ENCODE peak calls at places on chromosomes 1 and 21, in six cellular contexts. One of them, this sample, is unnamed.

GRCh38 chr1:185373813-185374524 is 56.9 kb upstream of the IVNS1ABP start:
- DNase-seq in MM.1S: no peak
- DNase-seq in HCT116: no peak
- DNase-seq in neural progenitor cell: no peak
- DNase-seq in PC-3: peak
- DNase-seq in SK-N-SH: no peak
- DNase-seq in this sample: peak

GRCh38 chr1:210236840-210237409 is 4.3 kb downstream of the SERTAD4 start:
- DNase-seq in MM.1S: no peak
- DNase-seq in HCT116: no peak
- DNase-seq in neural progenitor cell: peak
- DNase-seq in PC-3: no peak
- DNase-seq in SK-N-SH: no peak
- DNase-seq in this sample: peak

GRCh38 chr1:179121159-179121938 is 39.5 kb downstream of the TOR3A start:
- DNase-seq in MM.1S: peak
- DNase-seq in HCT116: peak
- DNase-seq in neural progenitor cell: peak
- DNase-seq in PC-3: peak
- DNase-seq in SK-N-SH: peak
- DNase-seq in this sample: peak

GRCh38 chr1:44945992-44946391 is 40.4 kb downstream of the EIF2B3 start:
- DNase-seq in MM.1S: no peak
- DNase-seq in HCT116: no peak
- DNase-seq in neural progenitor cell: no peak
- DNase-seq in PC-3: no peak
- DNase-seq in SK-N-SH: peak
- DNase-seq in this sample: no peak

GRCh38 chr1:100622037-100622436 is 84.1 kb downstream of the GPR88 start:
- DNase-seq in MM.1S: no peak
- DNase-seq in HCT116: peak
- DNase-seq in neural progenitor cell: peak
- DNase-seq in PC-3: peak
- DNase-seq in SK-N-SH: no peak
- DNase-seq in this sample: peak

GRCh38 chr1:36664564-36665287 is 182.0 kb upstream of the CSF3R start:
- DNase-seq in MM.1S: no peak
- DNase-seq in HCT116: no peak
- DNase-seq in neural progenitor cell: no peak
- DNase-seq in PC-3: no peak
- DNase-seq in SK-N-SH: no peak
- DNase-seq in this sample: no peak

GRCh38 chr1:245440933-245441332 is 286.1 kb downstream of the KIF26B start:
- DNase-seq in MM.1S: no peak
- DNase-seq in HCT116: no peak
- DNase-seq in neural progenitor cell: no peak
- DNase-seq in PC-3: no peak
- DNase-seq in SK-N-SH: no peak
- DNase-seq in this sample: no peak

GRCh38 chr21:42845296-42845965 is 33.9 kb downstream of the WDR4 start:
- DNase-seq in MM.1S: no peak
- DNase-seq in HCT116: no peak
- DNase-seq in neural progenitor cell: no peak
- DNase-seq in PC-3: no peak
- DNase-seq in SK-N-SH: peak
- DNase-seq in this sample: no peak

GRCh38 chr1:191343816-191344215 is 814.4 kb upstream of the RGS18 start:
- DNase-seq in MM.1S: no peak
- DNase-seq in HCT116: no peak
- DNase-seq in neural progenitor cell: no peak
- DNase-seq in PC-3: peak
- DNase-seq in SK-N-SH: no peak
- DNase-seq in this sample: no peak

GRCh38 chr1:198492872-198493271 is 47.6 kb downstream of the ATP6V1G3 start:
- DNase-seq in MM.1S: no peak
- DNase-seq in HCT116: no peak
- DNase-seq in neural progenitor cell: no peak
- DNase-seq in PC-3: peak
- DNase-seq in SK-N-SH: no peak
- DNase-seq in this sample: peak

DNA sequence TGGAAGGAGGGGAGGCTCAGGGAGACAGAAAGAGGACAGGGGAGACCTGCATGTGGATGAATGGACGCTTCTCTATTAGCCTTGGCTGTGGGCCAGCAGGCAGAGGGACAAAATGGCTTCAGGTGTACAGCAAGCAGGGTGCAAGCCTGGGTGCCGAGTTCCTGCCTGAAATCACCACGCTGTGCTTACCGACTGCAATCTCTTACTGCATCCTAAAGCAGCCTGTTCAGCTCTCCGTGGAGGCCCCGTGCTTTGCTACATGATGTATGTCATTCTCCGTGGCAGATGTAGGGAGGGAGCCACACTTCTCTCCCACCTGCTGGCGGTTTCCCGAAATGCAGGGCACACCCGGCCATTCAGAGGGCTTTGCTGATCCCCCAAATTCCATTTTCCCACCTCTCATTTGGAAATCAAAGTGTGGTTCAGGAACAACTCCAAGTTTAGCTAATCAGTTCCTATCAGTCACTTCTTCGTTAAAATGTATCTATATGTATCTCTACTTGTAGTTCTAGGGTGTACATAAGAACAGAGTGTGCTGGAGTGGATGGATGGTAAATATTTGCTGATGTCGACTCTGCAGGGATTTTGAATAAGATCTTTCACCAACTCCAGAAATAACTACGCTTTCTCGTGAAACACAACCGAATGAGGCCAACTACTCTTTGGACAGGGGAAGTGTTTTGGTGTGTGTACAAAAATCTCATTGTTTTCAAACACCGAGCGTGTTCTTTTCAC is 122.3 kb upstream of the BACE2 start:
- DNase-seq in MM.1S: no peak
- DNase-seq in HCT116: no peak
- DNase-seq in neural progenitor cell: peak
- DNase-seq in PC-3: peak
- DNase-seq in SK-N-SH: peak
- DNase-seq in this sample: no peak
- TF ChIP-seq EZH2phosphoT487 in MM.1S: no peak
- TF ChIP-seq EZH2phosphoT487 in HCT116: no peak
- TF ChIP-seq EZH2phosphoT487 in neural progenitor cell: no peak
- TF ChIP-seq EZH2phosphoT487 in PC-3: no peak
- TF ChIP-seq EZH2phosphoT487 in SK-N-SH: no peak
- TF ChIP-seq EZH2phosphoT487 in this sample: no peak

GRCh38 chr21:45974073-45975016 is 7.2 kb upstream of the COL6A1 start:
- DNase-seq in MM.1S: no peak
- DNase-seq in HCT116: peak
- DNase-seq in neural progenitor cell: peak
- DNase-seq in PC-3: peak
- DNase-seq in SK-N-SH: peak
- DNase-seq in this sample: peak
- H3K9ac ChIP-seq in MM.1S: peak
- H3K9ac ChIP-seq in HCT116: peak
- H3K9ac ChIP-seq in neural progenitor cell: no peak
- H3K9ac ChIP-seq in PC-3: peak
- H3K9ac ChIP-seq in SK-N-SH: peak
- H3K9ac ChIP-seq in this sample: peak

GRCh38 chr1:55380313-55380970 is 165.3 kb upstream of the USP24 start:
- DNase-seq in MM.1S: no peak
- DNase-seq in HCT116: no peak
- DNase-seq in neural progenitor cell: no peak
- DNase-seq in PC-3: no peak
- DNase-seq in SK-N-SH: no peak
- DNase-seq in this sample: no peak

GRCh38 chr1:55376894-55377293 is 161.7 kb upstream of the USP24 start:
- DNase-seq in MM.1S: no peak
- DNase-seq in HCT116: no peak
- DNase-seq in neural progenitor cell: no peak
- DNase-seq in PC-3: peak
- DNase-seq in SK-N-SH: no peak
- DNase-seq in this sample: no peak

GRCh38 chr1:55375617-55376258 is 160.6 kb upstream of the USP24 start:
- DNase-seq in MM.1S: peak
- DNase-seq in HCT116: peak
- DNase-seq in neural progenitor cell: peak
- DNase-seq in PC-3: peak
- DNase-seq in SK-N-SH: peak
- DNase-seq in this sample: peak

GRCh38 chr1:55381491-55381890 is 166.3 kb upstream of the USP24 start:
- DNase-seq in MM.1S: no peak
- DNase-seq in HCT116: no peak
- DNase-seq in neural progenitor cell: no peak
- DNase-seq in PC-3: no peak
- DNase-seq in SK-N-SH: no peak
- DNase-seq in this sample: no peak

GRCh38 chr1:55378582-55378981 is 163.4 kb upstream of the USP24 start:
- DNase-seq in MM.1S: peak
- DNase-seq in HCT116: peak
- DNase-seq in neural progenitor cell: peak
- DNase-seq in PC-3: peak
- DNase-seq in SK-N-SH: no peak
- DNase-seq in this sample: peak
- TF ChIP-seq EZH2phosphoT487 in MM.1S: no peak
- TF ChIP-seq EZH2phosphoT487 in HCT116: no peak
- TF ChIP-seq EZH2phosphoT487 in neural progenitor cell: no peak
- TF ChIP-seq EZH2phosphoT487 in PC-3: no peak
- TF ChIP-seq EZH2phosphoT487 in SK-N-SH: no peak
- TF ChIP-seq EZH2phosphoT487 in this sample: no peak

GRCh38 chr1:204361781-204362180 is 2.1 kb upstream of the PLEKHA6 start:
- DNase-seq in MM.1S: no peak
- DNase-seq in HCT116: no peak
- DNase-seq in neural progenitor cell: no peak
- DNase-seq in PC-3: no peak
- DNase-seq in SK-N-SH: no peak
- DNase-seq in this sample: no peak
- H3K9ac ChIP-seq in MM.1S: no peak
- H3K9ac ChIP-seq in HCT116: no peak
- H3K9ac ChIP-seq in neural progenitor cell: no peak
- H3K9ac ChIP-seq in PC-3: no peak
- H3K9ac ChIP-seq in SK-N-SH: no peak
- H3K9ac ChIP-seq in this sample: no peak

GRCh38 chr1:26999440-26999987 is 6.0 kb downstream of the TRNP1 start:
- DNase-seq in MM.1S: no peak
- DNase-seq in HCT116: peak
- DNase-seq in neural progenitor cell: peak
- DNase-seq in PC-3: peak
- DNase-seq in SK-N-SH: no peak
- DNase-seq in this sample: peak
- TF ChIP-seq EZH2phosphoT487 in MM.1S: no peak
- TF ChIP-seq EZH2phosphoT487 in HCT116: no peak
- TF ChIP-seq EZH2phosphoT487 in neural progenitor cell: no peak
- TF ChIP-seq EZH2phosphoT487 in PC-3: no peak
- TF ChIP-seq EZH2phosphoT487 in SK-N-SH: no peak
- TF ChIP-seq EZH2phosphoT487 in this sample: no peak

DNA sequence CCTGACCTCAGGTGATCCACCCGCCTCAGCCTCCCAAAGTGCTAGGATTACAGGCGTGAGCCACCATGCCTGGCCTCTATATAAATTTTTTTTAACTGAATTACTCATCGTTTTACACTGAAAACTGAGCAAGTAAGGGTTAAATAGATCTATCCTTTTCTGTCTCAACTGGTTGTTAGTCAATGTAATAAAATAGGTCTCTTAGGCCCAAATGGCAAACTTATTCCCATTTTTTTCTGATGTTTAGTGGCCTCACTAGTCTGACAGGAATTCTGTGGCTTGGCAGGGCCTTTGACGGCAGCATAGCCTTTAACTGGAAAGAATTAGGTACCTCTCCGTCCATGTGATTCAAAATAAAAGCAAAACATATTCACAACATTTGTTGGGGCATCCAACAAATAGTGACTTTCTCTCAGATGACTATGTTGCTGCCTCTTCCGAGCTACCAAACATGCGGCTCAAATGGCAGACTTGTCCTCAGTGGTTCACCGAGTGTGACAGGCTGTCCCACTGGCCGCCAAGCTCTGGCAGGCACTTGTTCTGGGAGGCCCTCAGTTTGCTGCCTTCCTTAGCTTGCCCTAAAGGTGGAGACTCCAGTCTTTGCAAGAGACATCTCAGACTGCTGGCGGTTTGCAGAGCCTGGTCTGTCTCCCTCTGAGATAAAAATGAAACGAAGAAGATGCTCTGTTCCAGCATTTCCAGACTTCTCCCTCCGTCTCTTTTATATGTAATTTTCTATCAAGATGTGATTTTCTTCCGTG is 17.4 kb downstream of the ATP1A4 start:
- DNase-seq in MM.1S: no peak
- DNase-seq in HCT116: no peak
- DNase-seq in neural progenitor cell: peak
- DNase-seq in PC-3: no peak
- DNase-seq in SK-N-SH: no peak
- DNase-seq in this sample: peak
- H3K9ac ChIP-seq in MM.1S: no peak
- H3K9ac ChIP-seq in HCT116: no peak
- H3K9ac ChIP-seq in neural progenitor cell: no peak
- H3K9ac ChIP-seq in PC-3: no peak
- H3K9ac ChIP-seq in SK-N-SH: no peak
- H3K9ac ChIP-seq in this sample: no peak

DNA sequence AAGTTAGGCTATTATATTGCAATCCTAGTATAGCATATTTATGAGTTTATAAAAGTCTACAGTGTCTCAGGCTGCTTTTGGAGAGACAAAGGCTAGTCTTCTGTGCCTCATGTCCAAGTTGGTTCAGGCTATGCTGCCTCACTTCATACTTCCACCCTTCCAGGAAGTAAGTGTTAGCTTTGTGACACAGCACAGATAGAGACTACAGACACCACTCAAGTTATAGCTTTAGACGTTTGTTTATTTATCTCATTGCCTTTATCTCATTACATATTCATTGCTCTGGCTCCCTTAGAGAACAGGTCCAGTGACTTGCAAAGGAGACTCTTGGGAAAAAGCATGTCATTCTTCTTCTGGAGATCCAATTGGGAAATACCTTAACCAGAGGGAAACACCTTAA is 22.6 kb upstream of the GBP4 start:
- DNase-seq in MM.1S: no peak
- DNase-seq in HCT116: no peak
- DNase-seq in neural progenitor cell: no peak
- DNase-seq in PC-3: peak
- DNase-seq in SK-N-SH: no peak
- DNase-seq in this sample: no peak
- TF ChIP-seq EZH2phosphoT487 in MM.1S: no peak
- TF ChIP-seq EZH2phosphoT487 in HCT116: no peak
- TF ChIP-seq EZH2phosphoT487 in neural progenitor cell: no peak
- TF ChIP-seq EZH2phosphoT487 in PC-3: no peak
- TF ChIP-seq EZH2phosphoT487 in SK-N-SH: no peak
- TF ChIP-seq EZH2phosphoT487 in this sample: no peak

This sample was measured in GM23248.